ENCODE peak calls at places on chromosomes 7 and 10, in four cellular contexts. A is HCT116, L is H1, N is K562. C is an unnamed sample.

GRCh38 chr10:11601670-11602069 is 9.8 kb downstream of the USP6NL start:
- DNase-seq in A (no peak), L (no peak), N (no peak), C (no peak)

GRCh38 chr7:105905209-105905910 is 29.0 kb upstream of the ATXN7L1 start:
- DNase-seq in A (no peak), L (peak), N (no peak), C (no peak)

GRCh38 chr10:93916257-93917063 is 22.7 kb downstream of the SLC35G1 start:
- DNase-seq in A (peak), L (no peak), N (no peak), C (no peak)

GRCh38 chr7:19932549-19933249 is 159.3 kb upstream of the TMEM196 start:
- DNase-seq in A (no peak), L (no peak), N (no peak), C (no peak)

GRCh38 chr7:110590415-110590814 is 500.5 kb upstream of the LRRN3 start:
- DNase-seq in A (no peak), L (peak), N (no peak), C (no peak)

GRCh38 chr10:125692932-125693847 is 10.2 kb upstream of the TEX36 start:
- DNase-seq in A (no peak), L (no peak), N (no peak), C (no peak)

GRCh38 chr7:41708621-41709358 is 5.9 kb upstream of the INHBA start:
- DNase-seq in A (no peak), L (no peak), N (no peak), C (no peak)

GRCh38 chr10:59668081-59668480 is 41.6 kb downstream of the SLC16A9 start:
- DNase-seq in A (no peak), L (no peak), N (no peak), C (no peak)

GRCh38 chr10:112025228-112025627 is 158.3 kb downstream of the GPAM start:
- DNase-seq in A (no peak), L (no peak), N (no peak), C (no peak)

GRCh38 chr7:156675721-156676120 is 35.1 kb downstream of the RNF32 start:
- DNase-seq in A (no peak), L (no peak), N (no peak), C (no peak)

GRCh38 chr7:99029481-99030144 is 114.3 kb downstream of the SMURF1 start:
- DNase-seq in A (no peak), L (no peak), N (no peak), C (no peak)

GRCh38 chr10:35005868-35006267 is 84.3 kb downstream of the CUL2 start:
- DNase-seq in A (no peak), L (no peak), N (no peak), C (no peak)

GRCh38 chr7:24905996-24906770 is 73.8 kb downstream of the OSBPL3 start:
- DNase-seq in A (peak), L (no peak), N (no peak), C (no peak)

GRCh38 chr7:27197137-27198042 is 2.5 kb downstream of the HOXA13 start:
- DNase-seq in A (no peak), L (no peak), N (no peak), C (no peak)

GRCh38 chr7:32937344-32938174 is 19.7 kb upstream of the FKBP9 start:
- DNase-seq in A (no peak), L (no peak), N (no peak), C (no peak)

GRCh38 chr7:95473276-95473985 is 12.3 kb upstream of the ASB4 start:
- DNase-seq in A (no peak), L (no peak), N (no peak), C (no peak)

GRCh38 chr10:102651455-102652169 is 7.3 kb downstream of the TRIM8 start:
- DNase-seq in A (no peak), L (no peak), N (no peak), C (no peak)

GRCh38 chr7:11970132-11970531 is 138.1 kb upstream of the THSD7A start:
- DNase-seq in A (no peak), L (no peak), N (no peak), C (no peak)

GRCh38 chr7:43232376-43232775 is 119.9 kb downstream of the HECW1 start:
- DNase-seq in A (no peak), L (no peak), N (no peak), C (no peak)

GRCh38 chr10:114100848-114101741 is 57.4 kb downstream of the ADRB1 start:
- DNase-seq in A (no peak), L (no peak), N (no peak), C (no peak)

GRCh38 chr10:31693499-31693898 is 235.1 kb downstream of the ARHGAP12 start:
- DNase-seq in A (no peak), L (no peak), N (no peak), C (no peak)

GRCh38 chr10:69479241-69479730 is 28.0 kb downstream of the TSPAN15 start:
- DNase-seq in A (no peak), L (no peak), N (no peak), C (no peak)

GRCh38 chr10:27611209-27611608 is 107.1 kb downstream of the RAB18 start:
- DNase-seq in A (no peak), L (no peak), N (no peak), C (no peak)

GRCh38 chr10:339038-339391 is 203.8 kb downstream of the ZMYND11 start:
- DNase-seq in A (no peak), L (no peak), N (no peak), C (no peak)

GRCh38 chr10:96988421-96988820 is 156.3 kb downstream of the LCOR start:
- DNase-seq in A (no peak), L (no peak), N (no peak), C (no peak)

GRCh38 chr10:126147866-126148578 is 240.3 kb downstream of the ADAM12 start:
- DNase-seq in A (no peak), L (no peak), N (no peak), C (no peak)

GRCh38 chr10:96548589-96548988 is 34.9 kb upstream of the TLL2 start:
- DNase-seq in A (no peak), L (no peak), N (no peak), C (no peak)

GRCh38 chr7:79590571-79591274 is 137.3 kb upstream of the MAGI2 start:
- DNase-seq in A (no peak), L (no peak), N (no peak), C (no peak)

GRCh38 chr7:151404216-151405011 is 5.4 kb downstream of the WDR86 start:
- DNase-seq in A (peak), L (no peak), N (peak), C (no peak)

GRCh38 chr7:854118-854775 is 22.0 kb downstream of the SUN1 start:
- DNase-seq in A (no peak), L (no peak), N (no peak), C (no peak)

GRCh38 chr10:98528785-98529183 is 82.0 kb upstream of the HPS1 start:
- DNase-seq in A (no peak), L (no peak), N (no peak), C (no peak)

GRCh38 chr10:98534046-98534445 is 87.3 kb upstream of the HPS1 start:
- DNase-seq in A (no peak), L (no peak), N (no peak), C (no peak)

GRCh38 chr10:98528166-98528784 is 81.5 kb upstream of the HPS1 start:
- DNase-seq in A (no peak), L (no peak), N (no peak), C (no peak)
- TF ChIP-seq ATF3 in A (no peak), L (no peak), N (no peak), C (no peak)

GRCh38 chr7:117278040-117278439 is 44.8 kb downstream of the WNT2 start:
- DNase-seq in A (no peak), L (no peak), N (no peak), C (no peak)

GRCh38 chr7:117274951-117275350 is 47.9 kb downstream of the WNT2 start:
- DNase-seq in A (no peak), L (no peak), N (no peak), C (no peak)

GRCh38 chr7:117279931-117280525 is 42.8 kb downstream of the WNT2 start:
- DNase-seq in A (no peak), L (no peak), N (no peak), C (no peak)

GRCh38 chr7:117279203-117279602 is 43.7 kb downstream of the WNT2 start:
- DNase-seq in A (no peak), L (no peak), N (peak), C (no peak)

GRCh38 chr7:117277576-117277975 is 45.3 kb downstream of the WNT2 start:
- DNase-seq in A (no peak), L (no peak), N (no peak), C (no peak)
- TF ChIP-seq EGR1 in A (no peak), L (no peak), N (no peak), C (no peak)

GRCh38 chr7:15837627-15838026 is 151.1 kb upstream of the MEOX2 start:
- DNase-seq in A (no peak), L (no peak), N (no peak), C (no peak)

GRCh38 chr7:15836041-15836440 is 149.6 kb upstream of the MEOX2 start:
- DNase-seq in A (no peak), L (no peak), N (no peak), C (no peak)

DNA sequence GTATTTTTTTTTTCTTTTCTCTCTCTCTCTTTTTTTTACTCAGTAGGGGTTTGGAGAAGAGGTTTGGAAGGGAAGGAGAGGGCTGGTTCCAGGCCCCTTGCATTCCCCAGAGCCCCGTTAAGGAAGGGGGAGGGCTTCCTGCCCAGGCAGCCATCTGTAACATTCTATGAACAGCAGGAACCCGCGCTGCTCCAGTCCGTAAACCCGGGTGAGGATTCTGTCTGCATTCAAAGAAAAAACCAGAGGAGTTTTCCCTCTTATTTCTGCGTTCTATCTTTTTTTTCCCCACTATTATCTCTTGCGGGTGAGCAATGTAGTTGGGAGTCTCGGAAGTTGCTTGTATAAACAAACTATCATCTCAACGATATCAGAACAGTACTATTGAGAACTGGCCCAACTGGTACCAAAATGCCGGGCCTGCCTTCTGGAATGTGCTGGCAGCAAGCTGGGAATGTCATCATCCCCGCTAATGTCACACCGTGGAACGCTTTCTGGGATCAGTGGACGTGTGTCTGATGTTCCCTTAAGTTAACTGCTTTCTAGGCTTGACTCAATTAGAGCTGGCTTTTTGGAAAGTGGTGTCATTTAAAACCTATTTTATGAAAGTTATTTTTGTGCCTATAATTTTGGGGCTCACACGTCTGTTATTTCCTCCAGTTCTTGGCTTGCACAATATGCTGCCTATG is 153.1 kb upstream of the MEOX2 start:
- DNase-seq in A (no peak), L (peak), N (no peak), C (no peak)
- H2AFZ ChIP-seq in A (no peak), L (peak), N (no peak), C (no peak)

GRCh38 chr7:108045669-108046068 is 42.7 kb upstream of the LAMB1 start:
- DNase-seq in A (no peak), L (no peak), N (no peak), C (no peak)

GRCh38 chr7:108049962-108050361 is 47.0 kb upstream of the LAMB1 start:
- DNase-seq in A (no peak), L (no peak), N (no peak), C (no peak)

GRCh38 chr7:108048422-108048821 is 45.5 kb upstream of the LAMB1 start:
- DNase-seq in A (no peak), L (no peak), N (no peak), C (no peak)

GRCh38 chr7:108045154-108045553 is 42.2 kb upstream of the LAMB1 start:
- DNase-seq in A (no peak), L (no peak), N (no peak), C (no peak)

DNA sequence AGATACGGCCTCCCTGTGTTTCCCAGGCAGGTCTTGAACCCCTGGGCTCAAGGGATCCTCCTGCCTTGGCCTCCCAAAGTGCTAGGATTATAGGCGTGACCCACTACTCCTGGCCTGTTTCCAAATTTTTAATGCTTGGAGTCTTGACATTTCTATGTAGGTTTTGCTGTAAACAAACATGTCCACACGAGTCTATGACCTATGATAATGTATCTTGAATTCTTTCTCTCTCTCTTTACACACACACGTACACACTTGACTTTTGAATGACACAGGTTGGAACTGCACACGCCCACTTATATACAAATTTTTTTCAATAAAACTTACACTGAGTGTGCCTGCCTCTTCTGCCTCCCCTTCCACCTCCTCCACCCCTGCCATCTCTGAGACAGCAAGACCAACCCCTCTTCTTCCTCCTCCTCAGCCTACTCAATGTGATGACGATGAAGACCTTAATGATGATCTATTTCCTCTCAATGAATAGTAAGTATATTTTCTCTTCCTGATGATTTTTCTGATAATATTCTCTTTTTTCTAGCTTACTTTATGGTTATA is 44.1 kb upstream of the LAMB1 start:
- DNase-seq in A (no peak), L (no peak), N (no peak), C (no peak)
- TF ChIP-seq ATF3 in A (no peak), L (no peak), N (no peak), C (no peak)

GRCh38 chr7:2112261-2113203 is 120.2 kb downstream of the MAD1L1 start:
- DNase-seq in A (no peak), L (no peak), N (no peak), C (no peak)
- TF ChIP-seq EGR1 in A (no peak), L (no peak), N (no peak), C (no peak)

DNA sequence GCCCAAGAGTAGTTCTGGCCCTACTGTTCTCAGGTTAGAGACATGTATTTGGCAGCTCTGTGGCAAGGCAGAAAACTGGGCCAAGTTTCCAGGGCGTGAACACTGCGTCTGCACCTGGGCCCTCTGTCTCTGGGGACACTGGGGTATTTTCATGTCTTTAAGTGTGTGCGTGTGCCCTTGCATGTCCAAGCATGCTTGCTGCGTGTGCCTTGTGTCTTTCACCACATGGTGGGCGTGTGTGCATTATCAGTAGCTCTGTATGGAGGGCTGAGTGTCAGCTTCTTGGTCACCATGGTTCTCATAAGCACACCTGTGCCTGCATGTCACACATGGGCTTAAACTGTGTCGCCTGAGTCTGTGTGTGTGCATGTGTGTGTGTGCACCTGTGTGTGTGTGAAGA is 69.3 kb downstream of the HIPK2 start:
- DNase-seq in A (no peak), L (no peak), N (no peak), C (peak)
- H2AFZ ChIP-seq in A (no peak), L (no peak), N (no peak), C (no peak)

GRCh38 chr7:22728416-22729029 is 1.5 kb downstream of the IL6 start:
- DNase-seq in A (peak), L (no peak), N (peak), C (no peak)

GRCh38 chr7:22732556-22733126 is 5.6 kb downstream of the IL6 start:
- DNase-seq in A (peak), L (no peak), N (no peak), C (no peak)

GRCh38 chr7:22729180-22729579 is 2.2 kb downstream of the IL6 start:
- DNase-seq in A (no peak), L (no peak), N (no peak), C (no peak)

GRCh38 chr7:22731781-22732180 is 4.8 kb downstream of the IL6 start:
- DNase-seq in A (no peak), L (no peak), N (no peak), C (no peak)

GRCh38 chr7:22730921-22731654 is 4.1 kb downstream of the IL6 start:
- DNase-seq in A (no peak), L (no peak), N (no peak), C (no peak)
- TF ChIP-seq ATF3 in A (no peak), L (no peak), N (no peak), C (no peak)

GRCh38 chr7:3174515-3175318 is 126.3 kb upstream of the SDK1 start:
- DNase-seq in A (peak), L (no peak), N (no peak), C (no peak)
- TF ChIP-seq EGR1 in A (no peak), L (no peak), N (no peak), C (no peak)

C was measured in GM12878.